ENCODE peak calls at places on chromosomes 1 and 21, in eight cellular contexts. One of them, this sample, is unnamed.

GRCh38 chr1:63112155-63112914 is 210.0 kb upstream of the FOXD3 start:
- DNase-seq in cardiac muscle cell: peak
- DNase-seq in AG04450: no peak
- DNase-seq in fibroblast of the aortic adventitia: peak
- DNase-seq in heart right ventricle: no peak
- DNase-seq in AG04449: peak
- DNase-seq in AG09309: peak
- DNase-seq in tibial artery: no peak
- DNase-seq in this sample: peak

GRCh38 chr1:35324486-35324885 is 56.0 kb downstream of the ZMYM4 start:
- DNase-seq in cardiac muscle cell: peak
- DNase-seq in AG04450: no peak
- DNase-seq in fibroblast of the aortic adventitia: peak
- DNase-seq in heart right ventricle: no peak
- DNase-seq in AG04449: no peak
- DNase-seq in AG09309: no peak
- DNase-seq in tibial artery: no peak
- DNase-seq in this sample: no peak

GRCh38 chr1:24501371-24502167 is 1.1 kb upstream of the RCAN3 start:
- DNase-seq in cardiac muscle cell: peak
- DNase-seq in AG04450: no peak
- DNase-seq in fibroblast of the aortic adventitia: no peak
- DNase-seq in heart right ventricle: peak
- DNase-seq in AG04449: no peak
- DNase-seq in AG09309: no peak
- DNase-seq in tibial artery: no peak
- DNase-seq in this sample: no peak

GRCh38 chr1:116951175-116951935 is 41.6 kb downstream of the PTGFRN start:
- DNase-seq in cardiac muscle cell: peak
- DNase-seq in AG04450: no peak
- DNase-seq in fibroblast of the aortic adventitia: peak
- DNase-seq in heart right ventricle: no peak
- DNase-seq in AG04449: no peak
- DNase-seq in AG09309: peak
- DNase-seq in tibial artery: no peak
- DNase-seq in this sample: peak

GRCh38 chr1:36919491-36920145 is 114.7 kb downstream of the GRIK3 start:
- DNase-seq in cardiac muscle cell: no peak
- DNase-seq in AG04450: no peak
- DNase-seq in fibroblast of the aortic adventitia: no peak
- DNase-seq in heart right ventricle: no peak
- DNase-seq in AG04449: no peak
- DNase-seq in AG09309: no peak
- DNase-seq in tibial artery: peak
- DNase-seq in this sample: no peak

GRCh38 chr1:221670081-221670480 is 71.8 kb downstream of the DUSP10 start:
- DNase-seq in cardiac muscle cell: peak
- DNase-seq in AG04450: no peak
- DNase-seq in fibroblast of the aortic adventitia: peak
- DNase-seq in heart right ventricle: no peak
- DNase-seq in AG04449: no peak
- DNase-seq in AG09309: no peak
- DNase-seq in tibial artery: no peak
- DNase-seq in this sample: no peak

GRCh38 chr1:20983297-20983889 is 193.3 kb downstream of the EIF4G3 start:
- DNase-seq in cardiac muscle cell: no peak
- DNase-seq in AG04450: no peak
- DNase-seq in fibroblast of the aortic adventitia: no peak
- DNase-seq in heart right ventricle: no peak
- DNase-seq in AG04449: no peak
- DNase-seq in AG09309: no peak
- DNase-seq in tibial artery: no peak
- DNase-seq in this sample: no peak

GRCh38 chr1:12644237-12644636 is 352 bp downstream of the AADACL4 start:
- DNase-seq in cardiac muscle cell: no peak
- DNase-seq in AG04450: no peak
- DNase-seq in fibroblast of the aortic adventitia: no peak
- DNase-seq in heart right ventricle: no peak
- DNase-seq in AG04449: no peak
- DNase-seq in AG09309: no peak
- DNase-seq in tibial artery: no peak
- DNase-seq in this sample: no peak

GRCh38 chr21:24045373-24045772 is 1561.9 kb downstream of the MRPL39 start:
- DNase-seq in cardiac muscle cell: no peak
- DNase-seq in AG04450: no peak
- DNase-seq in fibroblast of the aortic adventitia: no peak
- DNase-seq in heart right ventricle: no peak
- DNase-seq in AG04449: no peak
- DNase-seq in AG09309: no peak
- DNase-seq in tibial artery: no peak
- DNase-seq in this sample: no peak
- TF ChIP-seq CTCF in cardiac muscle cell: no peak
- TF ChIP-seq CTCF in AG04450: no peak
- TF ChIP-seq CTCF in fibroblast of the aortic adventitia: no peak
- TF ChIP-seq CTCF in heart right ventricle: no peak
- TF ChIP-seq CTCF in AG04449: no peak
- TF ChIP-seq CTCF in AG09309: no peak
- TF ChIP-seq CTCF in tibial artery: no peak
- TF ChIP-seq CTCF in this sample: no peak

GRCh38 chr1:54501849-54502248 is 46.2 kb upstream of the ACOT11 start:
- DNase-seq in cardiac muscle cell: no peak
- DNase-seq in AG04450: no peak
- DNase-seq in fibroblast of the aortic adventitia: no peak
- DNase-seq in heart right ventricle: no peak
- DNase-seq in AG04449: no peak
- DNase-seq in AG09309: no peak
- DNase-seq in tibial artery: no peak
- DNase-seq in this sample: no peak

GRCh38 chr1:54498383-54499096 is 49.5 kb upstream of the ACOT11 start:
- DNase-seq in cardiac muscle cell: no peak
- DNase-seq in AG04450: no peak
- DNase-seq in fibroblast of the aortic adventitia: no peak
- DNase-seq in heart right ventricle: no peak
- DNase-seq in AG04449: no peak
- DNase-seq in AG09309: no peak
- DNase-seq in tibial artery: no peak
- DNase-seq in this sample: no peak

GRCh38 chr1:54497338-54497737 is 50.7 kb upstream of the ACOT11 start:
- DNase-seq in cardiac muscle cell: no peak
- DNase-seq in AG04450: no peak
- DNase-seq in fibroblast of the aortic adventitia: no peak
- DNase-seq in heart right ventricle: no peak
- DNase-seq in AG04449: no peak
- DNase-seq in AG09309: no peak
- DNase-seq in tibial artery: no peak
- DNase-seq in this sample: no peak

GRCh38 chr1:54500030-54500389 is 48.0 kb upstream of the ACOT11 start:
- DNase-seq in cardiac muscle cell: no peak
- DNase-seq in AG04450: no peak
- DNase-seq in fibroblast of the aortic adventitia: no peak
- DNase-seq in heart right ventricle: no peak
- DNase-seq in AG04449: no peak
- DNase-seq in AG09309: no peak
- DNase-seq in tibial artery: no peak
- DNase-seq in this sample: no peak

GRCh38 chr1:54499097-54500029 is 48.7 kb upstream of the ACOT11 start:
- DNase-seq in cardiac muscle cell: peak
- DNase-seq in AG04450: no peak
- DNase-seq in fibroblast of the aortic adventitia: peak
- DNase-seq in heart right ventricle: no peak
- DNase-seq in AG04449: no peak
- DNase-seq in AG09309: no peak
- DNase-seq in tibial artery: no peak
- DNase-seq in this sample: no peak
- H3K4me3 ChIP-seq in cardiac muscle cell: peak
- H3K4me3 ChIP-seq in AG04450: peak
- H3K4me3 ChIP-seq in fibroblast of the aortic adventitia: peak
- H3K4me3 ChIP-seq in heart right ventricle: peak
- H3K4me3 ChIP-seq in AG04449: peak
- H3K4me3 ChIP-seq in AG09309: peak
- H3K4me3 ChIP-seq in tibial artery: peak
- H3K4me3 ChIP-seq in this sample: peak

GRCh38 chr1:18700530-18700929 is 69.9 kb downstream of the PAX7 start:
- DNase-seq in cardiac muscle cell: no peak
- DNase-seq in AG04450: no peak
- DNase-seq in fibroblast of the aortic adventitia: no peak
- DNase-seq in heart right ventricle: no peak
- DNase-seq in AG04449: no peak
- DNase-seq in AG09309: no peak
- DNase-seq in tibial artery: no peak
- DNase-seq in this sample: no peak

GRCh38 chr1:18701183-18701582 is 70.5 kb downstream of the PAX7 start:
- DNase-seq in cardiac muscle cell: no peak
- DNase-seq in AG04450: no peak
- DNase-seq in fibroblast of the aortic adventitia: no peak
- DNase-seq in heart right ventricle: no peak
- DNase-seq in AG04449: no peak
- DNase-seq in AG09309: no peak
- DNase-seq in tibial artery: no peak
- DNase-seq in this sample: no peak

GRCh38 chr1:18707696-18708257 is 77.1 kb downstream of the PAX7 start:
- DNase-seq in cardiac muscle cell: no peak
- DNase-seq in AG04450: no peak
- DNase-seq in fibroblast of the aortic adventitia: no peak
- DNase-seq in heart right ventricle: no peak
- DNase-seq in AG04449: no peak
- DNase-seq in AG09309: no peak
- DNase-seq in tibial artery: no peak
- DNase-seq in this sample: no peak

GRCh38 chr1:18705811-18706210 is 75.2 kb downstream of the PAX7 start:
- DNase-seq in cardiac muscle cell: no peak
- DNase-seq in AG04450: no peak
- DNase-seq in fibroblast of the aortic adventitia: no peak
- DNase-seq in heart right ventricle: no peak
- DNase-seq in AG04449: no peak
- DNase-seq in AG09309: no peak
- DNase-seq in tibial artery: no peak
- DNase-seq in this sample: no peak

DNA sequence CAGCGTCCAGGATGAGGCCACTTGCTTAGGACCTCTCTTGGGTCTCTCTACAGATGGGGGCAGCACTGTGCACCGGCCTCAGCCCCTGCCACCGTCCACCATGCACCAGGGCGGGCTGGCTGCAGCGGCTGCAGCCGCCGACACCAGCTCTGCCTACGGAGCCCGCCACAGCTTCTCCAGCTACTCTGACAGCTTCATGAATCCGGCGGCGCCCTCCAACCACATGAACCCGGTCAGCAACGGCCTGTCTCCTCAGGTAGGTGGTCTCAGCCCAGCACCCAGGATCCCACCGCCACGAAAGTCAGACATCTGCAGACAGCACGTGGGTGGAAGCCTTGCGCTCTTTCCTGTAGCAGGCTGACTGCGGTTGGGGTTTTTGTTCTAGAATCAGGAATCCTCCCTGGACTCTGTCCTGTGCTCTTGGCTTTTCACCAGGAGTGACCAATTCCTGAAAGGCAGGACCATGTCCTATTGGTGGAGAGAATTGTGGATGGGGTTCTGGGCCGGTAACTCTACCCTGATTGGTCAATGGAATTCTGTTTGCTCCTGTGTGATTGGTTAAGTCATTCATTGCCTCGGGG is 72.5 kb downstream of the PAX7 start:
- DNase-seq in cardiac muscle cell: peak
- DNase-seq in AG04450: no peak
- DNase-seq in fibroblast of the aortic adventitia: no peak
- DNase-seq in heart right ventricle: no peak
- DNase-seq in AG04449: no peak
- DNase-seq in AG09309: no peak
- DNase-seq in tibial artery: no peak
- DNase-seq in this sample: no peak
- TF ChIP-seq CTCF in cardiac muscle cell: no peak
- TF ChIP-seq CTCF in AG04450: no peak
- TF ChIP-seq CTCF in fibroblast of the aortic adventitia: no peak
- TF ChIP-seq CTCF in heart right ventricle: no peak
- TF ChIP-seq CTCF in AG04449: no peak
- TF ChIP-seq CTCF in AG09309: no peak
- TF ChIP-seq CTCF in tibial artery: no peak
- TF ChIP-seq CTCF in this sample: no peak

GRCh38 chr1:3945222-3945621 is 45.1 kb upstream of the C1orf174 start:
- DNase-seq in cardiac muscle cell: no peak
- DNase-seq in AG04450: no peak
- DNase-seq in fibroblast of the aortic adventitia: no peak
- DNase-seq in heart right ventricle: no peak
- DNase-seq in AG04449: no peak
- DNase-seq in AG09309: no peak
- DNase-seq in tibial artery: no peak
- DNase-seq in this sample: no peak

GRCh38 chr1:3944621-3944914 is 44.5 kb upstream of the C1orf174 start:
- DNase-seq in cardiac muscle cell: no peak
- DNase-seq in AG04450: no peak
- DNase-seq in fibroblast of the aortic adventitia: no peak
- DNase-seq in heart right ventricle: no peak
- DNase-seq in AG04449: no peak
- DNase-seq in AG09309: no peak
- DNase-seq in tibial artery: no peak
- DNase-seq in this sample: no peak

GRCh38 chr1:3948344-3948743 is 48.3 kb upstream of the C1orf174 start:
- DNase-seq in cardiac muscle cell: no peak
- DNase-seq in AG04450: no peak
- DNase-seq in fibroblast of the aortic adventitia: no peak
- DNase-seq in heart right ventricle: no peak
- DNase-seq in AG04449: no peak
- DNase-seq in AG09309: no peak
- DNase-seq in tibial artery: no peak
- DNase-seq in this sample: no peak

GRCh38 chr1:3943806-3944620 is 43.9 kb upstream of the C1orf174 start:
- DNase-seq in cardiac muscle cell: no peak
- DNase-seq in AG04450: no peak
- DNase-seq in fibroblast of the aortic adventitia: no peak
- DNase-seq in heart right ventricle: no peak
- DNase-seq in AG04449: no peak
- DNase-seq in AG09309: no peak
- DNase-seq in tibial artery: no peak
- DNase-seq in this sample: no peak

DNA sequence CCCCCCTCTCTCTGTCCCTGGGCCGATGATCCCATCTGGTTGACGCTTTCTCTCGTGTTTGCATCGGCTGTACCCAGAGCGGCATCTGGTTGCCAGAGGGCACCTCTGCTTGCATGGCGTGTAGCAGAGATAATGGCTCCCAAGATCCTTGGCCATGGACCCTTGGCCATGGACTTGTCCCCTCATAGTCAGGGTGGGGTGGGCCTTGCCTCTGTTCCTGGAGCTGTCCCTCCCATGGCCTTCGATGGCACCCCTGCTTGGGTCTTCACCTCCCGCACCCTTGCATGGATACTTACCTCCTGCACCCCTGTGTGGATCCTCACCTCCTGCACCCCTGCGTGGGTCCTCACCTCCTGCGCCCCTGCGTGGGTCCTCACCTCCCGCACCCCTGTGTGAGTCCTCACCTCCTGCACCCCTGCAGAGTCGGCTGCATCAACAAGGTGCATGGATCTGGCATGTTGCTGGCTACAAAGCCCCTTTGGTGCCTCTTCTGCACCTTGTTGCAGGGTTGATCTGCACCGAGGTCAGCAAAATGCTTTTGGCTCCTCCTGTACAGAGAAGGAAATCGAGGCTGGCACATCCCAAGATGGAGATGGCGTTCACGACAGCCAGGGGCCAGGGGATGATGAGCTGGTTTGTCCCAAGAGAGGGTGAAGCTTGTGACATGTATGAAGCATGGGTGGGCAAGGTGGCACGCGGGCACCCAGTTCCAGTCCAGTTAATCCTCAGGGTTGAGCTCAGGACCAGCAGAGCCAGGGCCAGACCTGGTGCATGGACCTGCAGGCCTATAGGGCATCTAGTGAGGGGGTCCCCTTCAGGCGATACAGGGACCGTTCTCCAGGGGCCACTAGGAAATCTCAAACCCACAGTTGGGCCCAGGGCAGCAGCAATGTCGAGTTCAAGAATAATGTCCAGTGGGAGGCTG is 46.1 kb upstream of the C1orf174 start:
- DNase-seq in cardiac muscle cell: no peak
- DNase-seq in AG04450: no peak
- DNase-seq in fibroblast of the aortic adventitia: no peak
- DNase-seq in heart right ventricle: no peak
- DNase-seq in AG04449: no peak
- DNase-seq in AG09309: no peak
- DNase-seq in tibial artery: no peak
- DNase-seq in this sample: no peak
- H3K4me3 ChIP-seq in cardiac muscle cell: no peak
- H3K4me3 ChIP-seq in AG04450: no peak
- H3K4me3 ChIP-seq in fibroblast of the aortic adventitia: no peak
- H3K4me3 ChIP-seq in heart right ventricle: no peak
- H3K4me3 ChIP-seq in AG04449: no peak
- H3K4me3 ChIP-seq in AG09309: no peak
- H3K4me3 ChIP-seq in tibial artery: no peak
- H3K4me3 ChIP-seq in this sample: no peak